ENCODE peak calls at places on chromosomes 11 and 22, in nine cellular contexts. T is thyroid gland, A is left kidney, D is astrocyte of the spinal cord, K is astrocyte, B is NT2/D1, U is dorsolateral prefrontal cortex, N is mucosa of descending colon, Z is heart right ventricle. Y is an unnamed sample.

GRCh38 chr11:69654660-69655478 is 13.9 kb downstream of the CCND1 start:
- DNase-seq in U (no peak), K (no peak), T (no peak), N (no peak), Z (no peak), D (no peak), B (no peak), A (peak), Y (no peak)

GRCh38 chr22:27097933-27098332 is 440.5 kb downstream of the MIAT start:
- DNase-seq in U (no peak), Z (no peak), D (peak), K (peak), A (no peak), B (no peak), T (no peak), N (no peak), Y (no peak)

GRCh38 chr11:58286249-58286648 is 18.2 kb upstream of the OR10W1 start:
- DNase-seq in T (no peak), Z (no peak), U (no peak), B (peak), N (peak), A (peak), K (peak), D (peak), Y (no peak)

GRCh38 chr11:132858203-132858602 is 674.1 kb downstream of the OPCML start:
- DNase-seq in B (peak), K (peak), U (no peak), T (no peak), Z (no peak), N (no peak), D (peak), A (peak), Y (no peak)

GRCh38 chr11:69195819-69196218 is 40.1 kb downstream of the SMIM38 start:
- DNase-seq in D (no peak), Z (no peak), T (no peak), B (no peak), N (no peak), A (peak), U (no peak), K (no peak), Y (no peak)

GRCh38 chr11:2741377-2742131 is 41.8 kb upstream of the KCNQ1OT1 start:
- DNase-seq in K (peak), A (no peak), U (no peak), Z (no peak), N (peak), D (peak), T (no peak), B (no peak), Y (no peak)

GRCh38 chr11:42552786-42553185 is 759.0 kb upstream of the API5 start:
- DNase-seq in A (peak), N (no peak), T (no peak), Z (no peak), K (no peak), B (no peak), D (no peak), U (no peak), Y (no peak)

GRCh38 chr11:75562836-75563484 is 907 bp downstream of the SERPINH1 start:
- DNase-seq in B (peak), N (peak), U (no peak), T (peak), A (peak), K (peak), Z (peak), D (peak), Y (no peak)

GRCh38 chr11:126282742-126283591 is at the start of gene TIRAP:
- DNase-seq in U (peak), Z (peak), K (peak), A (peak), T (peak), N (peak), B (no peak), D (peak), Y (peak)

GRCh38 chr11:131674051-131674755 is 303.8 kb downstream of the NTM start:
- DNase-seq in T (peak), D (peak), A (peak), K (peak), Z (peak), N (peak), B (peak), U (peak), Y (no peak)

GRCh38 chr11:63023415-63023814 is 7.8 kb upstream of the SLC22A8 start:
- DNase-seq in B (no peak), K (no peak), U (peak), A (no peak), N (no peak), T (no peak), D (no peak), Z (no peak), Y (no peak)

GRCh38 chr22:42612336-42612735 is 2.3 kb downstream of the POLDIP3 start:
- DNase-seq in B (no peak), D (no peak), N (no peak), K (no peak), T (no peak), U (no peak), Z (no peak), A (no peak), Y (no peak)

GRCh38 chr11:64283092-64283491 is 1.4 kb downstream of the BAD start:
- DNase-seq in N (no peak), B (no peak), U (no peak), Z (no peak), T (no peak), A (no peak), D (no peak), K (no peak), Y (no peak)

GRCh38 chr11:29306527-29306926 is 710.3 kb downstream of the KCNA4 start:
- DNase-seq in D (peak), U (no peak), B (no peak), K (peak), Z (no peak), N (no peak), A (no peak), T (no peak), Y (no peak)

GRCh38 chr11:79864882-79865281 is 424.1 kb upstream of the TENM4 start:
- DNase-seq in K (no peak), Z (no peak), B (no peak), A (no peak), U (no peak), N (peak), D (no peak), T (no peak), Y (no peak)

GRCh38 chr11:123351375-123351774 is 78.7 kb upstream of the GRAMD1B start:
- DNase-seq in A (peak), T (no peak), U (peak), B (no peak), N (no peak), K (no peak), Z (peak), D (no peak), Y (no peak)

GRCh38 chr22:22902247-22902962 is 14.8 kb downstream of the IGLL5 start:
- DNase-seq in K (no peak), Z (no peak), N (no peak), A (peak), D (no peak), B (no peak), T (peak), U (no peak), Y (no peak)

GRCh38 chr11:122714484-122714883 is 59.0 kb downstream of the UBASH3B start:
- DNase-seq in K (no peak), B (no peak), U (no peak), Z (no peak), T (no peak), D (no peak), N (peak), A (no peak), Y (no peak)

GRCh38 chr11:101792814-101793213 is 122.0 kb upstream of the CEP126 start:
- DNase-seq in D (no peak), U (no peak), A (no peak), Z (no peak), K (no peak), T (no peak), B (no peak), N (no peak), Y (no peak)

GRCh38 chr22:49594078-49594477 is 233.6 kb downstream of the BRD1 start:
- DNase-seq in U (no peak), T (no peak), Z (no peak), K (no peak), N (no peak), B (no peak), A (no peak), D (no peak), Y (no peak)

GRCh38 chr11:12225046-12225739 is 114.8 kb downstream of the MICAL2 start:
- DNase-seq in A (no peak), T (no peak), B (no peak), U (no peak), K (no peak), D (no peak), N (no peak), Z (no peak), Y (no peak)

GRCh38 chr22:36002861-36003260 is 25.8 kb downstream of the RBFOX2 start:
- DNase-seq in B (no peak), A (no peak), U (no peak), Z (no peak), T (no peak), N (no peak), D (no peak), K (no peak), Y (no peak)

GRCh38 chr11:2924381-2924780 is 4.8 kb downstream of the PHLDA2 start:
- DNase-seq in A (no peak), Z (peak), N (peak), K (no peak), D (no peak), T (peak), U (no peak), B (no peak), Y (no peak)

GRCh38 chr11:79045811-79046304 is 395.0 kb downstream of the TENM4 start:
- DNase-seq in T (no peak), U (peak), N (no peak), Z (no peak), D (peak), B (no peak), K (peak), A (peak), Y (no peak)

GRCh38 chr11:30560345-30561106 is 25.6 kb downstream of the MPPED2 start:
- DNase-seq in Z (no peak), K (peak), D (peak), A (no peak), N (no peak), B (no peak), U (no peak), T (no peak), Y (no peak)

GRCh38 chr22:37776639-37777005 is 31.1 kb upstream of the GCAT start:
- DNase-seq in T (no peak), U (no peak), K (no peak), B (no peak), N (no peak), D (no peak), A (no peak), Z (no peak), Y (no peak)

Y was measured in CD8-positive, alpha-beta T cell.